ENCODE peak calls at places on chromosomes 4 and X, in nine cellular contexts. One of them, this sample, is unnamed.

GRCh38 chr4:133483600-133484246 is 334.6 kb downstream of the PCDH10 start:
- DNase-seq in Jurkat, Clone E6-1: no peak
- DNase-seq in ELR: peak
- DNase-seq in RPMI7951: peak
- DNase-seq in mesothelial cell of epicardium: no peak
- DNase-seq in GM06990: no peak
- DNase-seq in H54: no peak
- DNase-seq in activated CD8-positive, alpha-beta T cell treated with anti-CD3 and anti-CD28 coated beads, Interleukin-2, amount 10 ng/mL, durations not matched to agents 7 days and 5 days: no peak
- DNase-seq in hepatocyte: peak
- DNase-seq in this sample: no peak

GRCh38 chr4:175253184-175253902 is 335.2 kb downstream of the ADAM29 start:
- DNase-seq in ELR: peak
- DNase-seq in Jurkat, Clone E6-1: peak
- DNase-seq in mesothelial cell of epicardium: no peak
- DNase-seq in hepatocyte: no peak
- DNase-seq in H54: no peak
- DNase-seq in GM06990: no peak
- DNase-seq in activated CD8-positive, alpha-beta T cell treated with anti-CD3 and anti-CD28 coated beads, Interleukin-2, amount 10 ng/mL, durations not matched to agents 7 days and 5 days: no peak
- DNase-seq in RPMI7951: no peak
- DNase-seq in this sample: no peak

GRCh38 chr4:141158219-141158618 is 24.9 kb upstream of the RNF150 start:
- DNase-seq in mesothelial cell of epicardium: no peak
- DNase-seq in activated CD8-positive, alpha-beta T cell treated with anti-CD3 and anti-CD28 coated beads, Interleukin-2, amount 10 ng/mL, durations not matched to agents 7 days and 5 days: no peak
- DNase-seq in RPMI7951: peak
- DNase-seq in hepatocyte: peak
- DNase-seq in H54: no peak
- DNase-seq in GM06990: no peak
- DNase-seq in Jurkat, Clone E6-1: peak
- DNase-seq in ELR: peak
- DNase-seq in this sample: no peak

GRCh38 chrX:10047631-10048030 is 80.5 kb downstream of the CLDN34 start:
- DNase-seq in hepatocyte: no peak
- DNase-seq in activated CD8-positive, alpha-beta T cell treated with anti-CD3 and anti-CD28 coated beads, Interleukin-2, amount 10 ng/mL, durations not matched to agents 7 days and 5 days: no peak
- DNase-seq in RPMI7951: no peak
- DNase-seq in GM06990: no peak
- DNase-seq in Jurkat, Clone E6-1: no peak
- DNase-seq in H54: no peak
- DNase-seq in mesothelial cell of epicardium: no peak
- DNase-seq in ELR: peak
- DNase-seq in this sample: no peak

GRCh38 chr4:152243890-152244595 is 291.8 kb downstream of the FBXW7 start:
- DNase-seq in GM06990: no peak
- DNase-seq in hepatocyte: no peak
- DNase-seq in mesothelial cell of epicardium: no peak
- DNase-seq in RPMI7951: peak
- DNase-seq in ELR: peak
- DNase-seq in Jurkat, Clone E6-1: no peak
- DNase-seq in activated CD8-positive, alpha-beta T cell treated with anti-CD3 and anti-CD28 coated beads, Interleukin-2, amount 10 ng/mL, durations not matched to agents 7 days and 5 days: no peak
- DNase-seq in H54: no peak
- DNase-seq in this sample: no peak

GRCh38 chr4:67273676-67274075 is 271.6 kb downstream of the CENPC start:
- DNase-seq in Jurkat, Clone E6-1: no peak
- DNase-seq in activated CD8-positive, alpha-beta T cell treated with anti-CD3 and anti-CD28 coated beads, Interleukin-2, amount 10 ng/mL, durations not matched to agents 7 days and 5 days: no peak
- DNase-seq in mesothelial cell of epicardium: no peak
- DNase-seq in GM06990: no peak
- DNase-seq in hepatocyte: peak
- DNase-seq in ELR: no peak
- DNase-seq in RPMI7951: no peak
- DNase-seq in H54: no peak
- DNase-seq in this sample: no peak

GRCh38 chr4:8427761-8428287 is 12.7 kb downstream of the ACOX3 start:
- DNase-seq in H54: no peak
- DNase-seq in RPMI7951: peak
- DNase-seq in GM06990: no peak
- DNase-seq in activated CD8-positive, alpha-beta T cell treated with anti-CD3 and anti-CD28 coated beads, Interleukin-2, amount 10 ng/mL, durations not matched to agents 7 days and 5 days: no peak
- DNase-seq in hepatocyte: peak
- DNase-seq in Jurkat, Clone E6-1: no peak
- DNase-seq in ELR: peak
- DNase-seq in mesothelial cell of epicardium: no peak
- DNase-seq in this sample: no peak

GRCh38 chr4:111268769-111269414 is 646.0 kb upstream of the PITX2 start:
- DNase-seq in hepatocyte: no peak
- DNase-seq in mesothelial cell of epicardium: no peak
- DNase-seq in activated CD8-positive, alpha-beta T cell treated with anti-CD3 and anti-CD28 coated beads, Interleukin-2, amount 10 ng/mL, durations not matched to agents 7 days and 5 days: no peak
- DNase-seq in Jurkat, Clone E6-1: no peak
- DNase-seq in GM06990: peak
- DNase-seq in ELR: peak
- DNase-seq in RPMI7951: peak
- DNase-seq in H54: no peak
- DNase-seq in this sample: no peak

GRCh38 chrX:149848855-149849254 is 32.1 kb upstream of the MAGEA8 start:
- DNase-seq in activated CD8-positive, alpha-beta T cell treated with anti-CD3 and anti-CD28 coated beads, Interleukin-2, amount 10 ng/mL, durations not matched to agents 7 days and 5 days: no peak
- DNase-seq in mesothelial cell of epicardium: no peak
- DNase-seq in H54: no peak
- DNase-seq in RPMI7951: no peak
- DNase-seq in ELR: no peak
- DNase-seq in Jurkat, Clone E6-1: no peak
- DNase-seq in hepatocyte: no peak
- DNase-seq in GM06990: no peak
- DNase-seq in this sample: no peak

GRCh38 chr4:157172011-157172410 is 48.5 kb upstream of the GRIA2 start:
- DNase-seq in Jurkat, Clone E6-1: no peak
- DNase-seq in RPMI7951: peak
- DNase-seq in mesothelial cell of epicardium: no peak
- DNase-seq in GM06990: no peak
- DNase-seq in hepatocyte: no peak
- DNase-seq in H54: no peak
- DNase-seq in ELR: peak
- DNase-seq in activated CD8-positive, alpha-beta T cell treated with anti-CD3 and anti-CD28 coated beads, Interleukin-2, amount 10 ng/mL, durations not matched to agents 7 days and 5 days: no peak
- DNase-seq in this sample: no peak

GRCh38 chr4:188372856-188373255 is 233.6 kb downstream of the TRIML1 start:
- DNase-seq in activated CD8-positive, alpha-beta T cell treated with anti-CD3 and anti-CD28 coated beads, Interleukin-2, amount 10 ng/mL, durations not matched to agents 7 days and 5 days: no peak
- DNase-seq in RPMI7951: peak
- DNase-seq in mesothelial cell of epicardium: no peak
- DNase-seq in ELR: no peak
- DNase-seq in H54: no peak
- DNase-seq in hepatocyte: peak
- DNase-seq in Jurkat, Clone E6-1: no peak
- DNase-seq in GM06990: no peak
- DNase-seq in this sample: no peak

GRCh38 chr4:5814421-5814820 is 78.5 kb downstream of the CRMP1 start:
- DNase-seq in hepatocyte: no peak
- DNase-seq in Jurkat, Clone E6-1: no peak
- DNase-seq in ELR: no peak
- DNase-seq in RPMI7951: no peak
- DNase-seq in mesothelial cell of epicardium: no peak
- DNase-seq in H54: no peak
- DNase-seq in GM06990: no peak
- DNase-seq in activated CD8-positive, alpha-beta T cell treated with anti-CD3 and anti-CD28 coated beads, Interleukin-2, amount 10 ng/mL, durations not matched to agents 7 days and 5 days: no peak
- DNase-seq in this sample: no peak

GRCh38 chr4:35102111-35102510 is 1142.2 kb downstream of the ARAP2 start:
- DNase-seq in H54: no peak
- DNase-seq in activated CD8-positive, alpha-beta T cell treated with anti-CD3 and anti-CD28 coated beads, Interleukin-2, amount 10 ng/mL, durations not matched to agents 7 days and 5 days: no peak
- DNase-seq in RPMI7951: no peak
- DNase-seq in mesothelial cell of epicardium: no peak
- DNase-seq in ELR: no peak
- DNase-seq in hepatocyte: no peak
- DNase-seq in GM06990: no peak
- DNase-seq in Jurkat, Clone E6-1: no peak
- DNase-seq in this sample: no peak

GRCh38 chr4:924107-925096 is 7.7 kb downstream of the GAK start:
- DNase-seq in activated CD8-positive, alpha-beta T cell treated with anti-CD3 and anti-CD28 coated beads, Interleukin-2, amount 10 ng/mL, durations not matched to agents 7 days and 5 days: no peak
- DNase-seq in GM06990: peak
- DNase-seq in H54: no peak
- DNase-seq in hepatocyte: no peak
- DNase-seq in mesothelial cell of epicardium: no peak
- DNase-seq in ELR: peak
- DNase-seq in RPMI7951: no peak
- DNase-seq in Jurkat, Clone E6-1: no peak
- DNase-seq in this sample: no peak

GRCh38 chr4:22515888-22516541 is at the start of gene ADGRA3:
- DNase-seq in mesothelial cell of epicardium: peak
- DNase-seq in hepatocyte: peak
- DNase-seq in GM06990: peak
- DNase-seq in Jurkat, Clone E6-1: no peak
- DNase-seq in activated CD8-positive, alpha-beta T cell treated with anti-CD3 and anti-CD28 coated beads, Interleukin-2, amount 10 ng/mL, durations not matched to agents 7 days and 5 days: peak
- DNase-seq in ELR: peak
- DNase-seq in H54: peak
- DNase-seq in RPMI7951: peak
- DNase-seq in this sample: peak